ENCODE peak calls at places on chromosomes 6 and 20, in seven cellular contexts. R, T, C, M, O, G and J are unnamed samples.

GRCh38 chr20:57716202-57716601 is 6.4 kb upstream of the PMEPA1 start:
- DNase-seq in R (peak; percentile 81), T (no peak), C (no peak), M (no peak), O (no peak), G (peak; percentile 54), J (peak; percentile 49)

GRCh38 chr6:26196846-26197683 is 109.8 kb downstream of the HFE start:
- DNase-seq in R (peak; percentile 95), T (peak; percentile 84), C (peak; percentile 80), M (peak; percentile 81), O (peak; percentile 65), G (peak; percentile 96), J (peak; percentile 88)

GRCh38 chr6:46042355-46042999 is 26.8 kb upstream of the CLIC5 start:
- DNase-seq in R (peak; percentile 11), T (peak; percentile 64), C (no peak), M (peak; percentile 8), O (no peak), G (peak; percentile 54), J (peak; percentile 50)

GRCh38 chr20:18585134-18585533 is 2.7 kb upstream of the DTD1 start:
- DNase-seq in R (peak; percentile 64), T (no peak), C (no peak), M (no peak), O (no peak), G (peak; percentile 76), J (peak; percentile 18)

GRCh38 chr6:156791261-156791850 is 14.2 kb downstream of the ARID1B start:
- DNase-seq in R (peak; percentile 52), T (peak; percentile 13), C (no peak), M (peak; percentile 57), O (no peak), G (peak; percentile 70), J (peak; percentile 39)

GRCh38 chr6:28606424-28607391 is 81.0 kb downstream of the GPX5 start:
- DNase-seq in R (peak; percentile 72), T (peak; percentile 86), C (no peak), M (peak; percentile 90), O (no peak), G (peak; percentile 69), J (peak; percentile 84)

GRCh38 chr6:25717856-25718740 is 36.4 kb upstream of the SLC17A4 start:
- DNase-seq in R (peak; percentile 6), T (peak; percentile 38), C (no peak), M (peak; percentile 44), O (no peak), G (peak; percentile 47), J (peak; percentile 28)

GRCh38 chr6:32627249-32627648 is 10.0 kb upstream of the HLA-DQA1 start:
- DNase-seq in R (no peak), T (no peak), C (no peak), M (no peak), O (no peak), G (no peak), J (no peak)

GRCh38 chr6:6994796-6995195 is 113.0 kb upstream of the RREB1 start:
- DNase-seq in R (no peak), T (no peak), C (no peak), M (no peak), O (no peak), G (no peak), J (no peak)

GRCh38 chr6:37285861-37286311 is 27.9 kb upstream of the TMEM217 start:
- DNase-seq in R (no peak), T (no peak), C (no peak), M (no peak), O (no peak), G (no peak), J (no peak)

GRCh38 chr6:26284537-26285142 is 80.4 kb upstream of the BTN3A2 start:
- DNase-seq in R (peak; percentile 74), T (peak; percentile 82), C (peak; percentile 75), M (no peak), O (no peak), G (peak; percentile 76), J (peak; percentile 64)

GRCh38 chr6:19836799-19837510 is at the start of gene ID4:
- DNase-seq in R (peak; percentile 96), T (peak; percentile 98), C (no peak), M (peak; percentile 90), O (peak; percentile 84), G (peak; percentile 91), J (peak; percentile 95)

GRCh38 chr6:107957165-107957908 is 671 bp downstream of the SEC63 start:
- DNase-seq in R (peak; percentile 77), T (peak; percentile 80), C (peak; percentile 65), M (peak; percentile 75), O (no peak), G (peak; percentile 77), J (peak; percentile 64)

GRCh38 chr20:41499961-41500725 is 118.0 kb downstream of the CHD6 start:
- DNase-seq in R (no peak), T (no peak), C (no peak), M (no peak), O (no peak), G (no peak), J (peak; percentile 1)

GRCh38 chr6:153088796-153089195 is 42.3 kb downstream of the RGS17 start:
- DNase-seq in R (peak; percentile 18), T (no peak), C (no peak), M (no peak), O (no peak), G (no peak), J (no peak)

GRCh38 chr6:98292812-98293211 is 541.6 kb upstream of the POU3F2 start:
- DNase-seq in R (no peak), T (no peak), C (no peak), M (no peak), O (no peak), G (no peak), J (no peak)

GRCh38 chr6:7145269-7146078 is 37.7 kb downstream of the RREB1 start:
- DNase-seq in R (no peak), T (no peak), C (no peak), M (no peak), O (no peak), G (no peak), J (no peak)

GRCh38 chr20:1415667-1416468 is 23.0 kb upstream of the FKBP1A start:
- DNase-seq in R (peak; percentile 97), T (no peak), C (no peak), M (no peak), O (no peak), G (peak; percentile 95), J (peak; percentile 93)

GRCh38 chr6:22152871-22153270 is 144.0 kb downstream of the PRL start:
- DNase-seq in R (no peak), T (no peak), C (no peak), M (no peak), O (no peak), G (no peak), J (no peak)

GRCh38 chr20:46172961-46173536 is 54.9 kb downstream of the CD40 start:
- DNase-seq in R (no peak), T (no peak), C (no peak), M (no peak), O (no peak), G (no peak), J (no peak)

GRCh38 chr20:46173652-46174468 is 55.7 kb downstream of the CD40 start:
- DNase-seq in R (no peak), T (peak; percentile 29), C (no peak), M (no peak), O (no peak), G (no peak), J (no peak)

GRCh38 chr20:46175127-46175494 is 57.0 kb downstream of the CD40 start:
- DNase-seq in R (no peak), T (no peak), C (no peak), M (no peak), O (no peak), G (no peak), J (no peak)

GRCh38 chr20:46172455-46172854 is 54.3 kb downstream of the CD40 start:
- DNase-seq in R (no peak), T (no peak), C (no peak), M (no peak), O (no peak), G (no peak), J (no peak)

GRCh38 chr20:46174469-46175126 is 56.5 kb downstream of the CD40 start:
- DNase-seq in R (peak; percentile 22), T (peak; percentile 94), C (peak; percentile 76), M (peak; percentile 95), O (peak; percentile 55), G (peak; percentile 48), J (peak; percentile 19)
- TF ChIP-seq CTCF in R (peak; percentile 49), T (peak; percentile 64), C (peak; percentile 57), M (peak; percentile 44), O (peak; percentile 52), G (peak; percentile 54), J (peak; percentile 73)

DNA sequence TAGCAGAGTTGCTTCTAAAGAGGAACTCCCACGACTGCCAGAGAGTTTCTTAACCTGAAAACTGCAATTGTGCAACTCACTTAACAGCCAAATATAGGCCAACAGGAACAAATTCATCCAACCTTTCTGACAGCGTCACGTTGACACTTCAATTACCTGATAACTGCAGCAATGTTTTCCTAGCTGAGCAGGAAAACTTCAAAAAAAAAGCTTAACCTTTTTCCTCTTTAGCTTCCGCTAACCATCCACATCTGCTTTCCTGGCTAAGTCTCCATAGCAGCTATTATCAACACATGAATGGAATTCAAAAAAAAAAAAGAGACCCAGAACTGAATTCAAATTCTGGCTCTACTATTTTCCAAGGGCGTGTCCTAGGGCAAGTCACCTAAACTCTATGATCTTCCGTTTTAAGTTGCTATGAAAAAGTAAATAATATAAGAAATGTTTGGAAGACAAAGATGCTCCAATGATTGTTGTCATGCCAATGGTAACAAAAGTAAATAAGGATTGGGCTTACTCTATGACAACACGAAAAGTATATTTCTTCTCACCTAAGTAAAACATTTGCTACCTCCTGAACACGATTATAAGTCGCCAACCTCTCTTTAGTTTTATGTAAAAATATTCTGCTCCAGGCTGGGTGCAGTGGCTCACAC is 524.6 kb upstream of the JARID2 start:
- DNase-seq in R (peak; percentile 49), T (no peak), C (no peak), M (no peak), O (no peak), G (peak; percentile 61), J (no peak)
- H3K27ac ChIP-seq in R (no peak overlapping the region), T (no peak overlapping the region), C (no peak overlapping the region), M (no peak overlapping the region), O (no peak overlapping the region), G (no peak overlapping the region), J (no peak overlapping the region)

GRCh38 chr6:126030045-126030444 is 43.7 kb downstream of the TRMT11 start:
- DNase-seq in R (peak; percentile 71), T (no peak), C (no peak), M (peak; percentile 9), O (no peak), G (peak; percentile 80), J (no peak)
- H3K36me3 ChIP-seq in R (peaks cover 2% of the 10 kb centered on the region), T (peaks cover 11% of the 10 kb centered on the region), C (no peaks in the 10 kb centered on the region), M (peaks cover 24% of the 10 kb centered on the region), O (no peaks in the 10 kb centered on the region), G (no peaks in the 10 kb centered on the region), J (peaks cover 3% of the 10 kb centered on the region)

GRCh38 chr6:85127179-85127498 is 322.7 kb upstream of the NT5E start:
- DNase-seq in R (no peak), T (no peak), C (no peak), M (no peak), O (no peak), G (no peak), J (no peak)
- TF ChIP-seq CTCF in R (no peak), T (no peak), C (no peak), M (no peak), O (no peak), G (no peak), J (no peak)

GRCh38 chr6:154499854-154500589 is 10.5 kb downstream of the CNKSR3 start:
- DNase-seq in R (no peak), T (no peak), C (no peak), M (no peak), O (no peak), G (no peak), J (no peak)
- H3K27ac ChIP-seq in R (no peak overlapping the region), T (no peak overlapping the region), C (no peak overlapping the region), M (no peak overlapping the region), O (no peak overlapping the region), G (no peak overlapping the region), J (no peak overlapping the region)

GRCh38 chr6:138426500-138427123 is 22.6 kb downstream of the HEBP2 start:
- DNase-seq in R (no peak), T (no peak), C (no peak), M (no peak), O (no peak), G (no peak), J (no peak)
- H3K36me3 ChIP-seq in R (peaks cover 6% of the 10 kb centered on the region), T (no peaks in the 10 kb centered on the region), C (no peaks in the 10 kb centered on the region), M (no peaks in the 10 kb centered on the region), O (no peaks in the 10 kb centered on the region), G (peaks cover 4% of the 10 kb centered on the region), J (peaks cover 10% of the 10 kb centered on the region)